ENCODE peak calls at places on chromosomes 16 and 17, in eight cellular contexts. W, I, C, U, Q, G, D and L are unnamed samples.

GRCh38 chr16:71344315-71344905 is 14.1 kb upstream of the CALB2 start:
- DNase-seq in W (no peak), I (peak), C (no peak), U (no peak), Q (no peak), G (no peak), D (no peak), L (no peak)

GRCh38 chr16:19228057-19228456 is 57.5 kb upstream of the CLEC19A start:
- DNase-seq in W (no peak), I (no peak), C (no peak), U (no peak), Q (no peak), G (no peak), D (no peak), L (no peak)

GRCh38 chr17:4584125-4584834 is at the start of gene SMTNL2:
- DNase-seq in W (no peak), I (no peak), C (no peak), U (no peak), Q (no peak), G (no peak), D (peak), L (peak)

GRCh38 chr17:4947010-4947410 is 1.3 kb downstream of the PFN1 start:
- DNase-seq in W (peak), I (no peak), C (peak), U (no peak), Q (no peak), G (no peak), D (no peak), L (peak)

GRCh38 chr17:74853669-74854068 is 6.0 kb downstream of the GRIN2C start:
- DNase-seq in W (no peak), I (no peak), C (no peak), U (no peak), Q (no peak), G (no peak), D (no peak), L (no peak)

GRCh38 chr17:81710514-81711308 is 1.4 kb upstream of the SLC25A10 start:
- DNase-seq in W (no peak), I (peak), C (no peak), U (no peak), Q (no peak), G (no peak), D (no peak), L (no peak)

GRCh38 chr17:39197380-39198185 is at the start of gene CACNB1:
- DNase-seq in W (peak), I (peak), C (peak), U (peak), Q (peak), G (no peak), D (peak), L (peak)

GRCh38 chr16:80931985-80932720 is 74.5 kb downstream of the CMC2 start:
- DNase-seq in W (no peak), I (peak), C (no peak), U (no peak), Q (peak), G (no peak), D (peak), L (peak)

GRCh38 chr17:79633937-79634813 is 23.3 kb upstream of the RBFOX3 start:
- DNase-seq in W (no peak), I (no peak), C (no peak), U (no peak), Q (peak), G (no peak), D (peak), L (no peak)

GRCh38 chr17:64384253-64385186 is 6.1 kb downstream of the PECAM1 start:
- DNase-seq in W (no peak), I (no peak), C (no peak), U (no peak), Q (peak), G (no peak), D (peak), L (no peak)

GRCh38 chr16:7629571-7629970 is 296.9 kb downstream of the RBFOX1 start:
- DNase-seq in W (no peak), I (no peak), C (no peak), U (no peak), Q (no peak), G (no peak), D (no peak), L (no peak)

GRCh38 chr17:48244814-48245213 is 137.2 kb downstream of the SNX11 start:
- DNase-seq in W (no peak), I (no peak), C (no peak), U (no peak), Q (no peak), G (no peak), D (no peak), L (no peak)

GRCh38 chr17:17667947-17668346 is 13.3 kb upstream of the RAI1 start:
- DNase-seq in W (no peak), I (no peak), C (no peak), U (no peak), Q (no peak), G (no peak), D (no peak), L (no peak)

GRCh38 chr16:69834817-69835477 is 72.8 kb downstream of the WWP2 start:
- DNase-seq in W (no peak), I (no peak), C (no peak), U (no peak), Q (no peak), G (no peak), D (no peak), L (no peak)

GRCh38 chr17:50898369-50899004 is 32.3 kb upstream of the TOB1 start:
- DNase-seq in W (no peak), I (no peak), C (no peak), U (no peak), Q (no peak), G (no peak), D (no peak), L (no peak)

GRCh38 chr16:26129997-26130396 is 438.2 kb downstream of the HS3ST4 start:
- DNase-seq in W (no peak), I (no peak), C (no peak), U (no peak), Q (no peak), G (no peak), D (no peak), L (no peak)

GRCh38 chr16:57616871-57617270 is 11.6 kb upstream of the ADGRG1 start:
- DNase-seq in W (no peak), I (no peak), C (no peak), U (no peak), Q (peak), G (no peak), D (peak), L (no peak)

GRCh38 chr17:28807925-28808641 is 34.5 kb downstream of the FAM222B start:
- DNase-seq in W (no peak), I (no peak), C (no peak), U (peak), Q (no peak), G (no peak), D (peak), L (no peak)

GRCh38 chr17:74738051-74738996 is 1.3 kb downstream of the RAB37 start:
- DNase-seq in W (peak), I (no peak), C (peak), U (no peak), Q (peak), G (peak), D (no peak), L (no peak)

GRCh38 chr17:37743875-37744632 is 805 bp downstream of the HNF1B start:
- DNase-seq in W (no peak), I (no peak), C (no peak), U (no peak), Q (no peak), G (peak), D (no peak), L (no peak)

GRCh38 chr16:66701516-66701915 is 5.0 kb upstream of the CMTM4 start:
- DNase-seq in W (no peak), I (no peak), C (no peak), U (no peak), Q (no peak), G (no peak), D (no peak), L (no peak)

GRCh38 chr17:80259642-80260535 is 763 bp upstream of the RNF213 start:
- DNase-seq in W (peak), I (no peak), C (no peak), U (peak), Q (peak), G (peak), D (peak), L (peak)

GRCh38 chr16:50311134-50311528 is 44.8 kb downstream of the ADCY7 start:
- DNase-seq in W (no peak), I (no peak), C (no peak), U (no peak), Q (no peak), G (no peak), D (no peak), L (no peak)

GRCh38 chr17:38959508-38959907 is 7.7 kb downstream of the FBXO47 start:
- DNase-seq in W (no peak), I (no peak), C (no peak), U (no peak), Q (no peak), G (no peak), D (no peak), L (no peak)

GRCh38 chr16:68902376-68903345 is 59.3 kb downstream of the TANGO6 start:
- DNase-seq in W (no peak), I (peak), C (no peak), U (peak), Q (no peak), G (no peak), D (no peak), L (no peak)

GRCh38 chr17:29283496-29283895 is 10.5 kb downstream of the NUFIP2 start:
- DNase-seq in W (no peak), I (no peak), C (no peak), U (no peak), Q (no peak), G (no peak), D (no peak), L (no peak)

GRCh38 chr17:64401244-64401860 is 10.7 kb upstream of the PECAM1 start:
- DNase-seq in W (no peak), I (no peak), C (no peak), U (no peak), Q (no peak), G (no peak), D (no peak), L (no peak)

GRCh38 chr17:60321336-60322055 is 70.4 kb downstream of the USP32 start:
- DNase-seq in W (no peak), I (no peak), C (no peak), U (no peak), Q (no peak), G (no peak), D (no peak), L (no peak)

GRCh38 chr17:83152221-83152744 is 72.9 kb downstream of the METRNL start:
- DNase-seq in W (no peak), I (no peak), C (no peak), U (no peak), Q (no peak), G (no peak), D (no peak), L (no peak)

GRCh38 chr16:50719401-50720337 is 22.2 kb upstream of the CYLD start:
- DNase-seq in W (peak), I (no peak), C (no peak), U (peak), Q (no peak), G (no peak), D (no peak), L (no peak)

GRCh38 chr17:49557204-49558024 is 18.3 kb upstream of the NXPH3 start:
- DNase-seq in W (no peak), I (peak), C (peak), U (no peak), Q (no peak), G (no peak), D (no peak), L (no peak)

GRCh38 chr16:66754819-66755218 is 3.4 kb upstream of the DYNC1LI2 start:
- DNase-seq in W (no peak), I (no peak), C (no peak), U (no peak), Q (no peak), G (no peak), D (no peak), L (no peak)

GRCh38 chr17:59972778-59973177 is 8.2 kb upstream of the RNFT1 start:
- DNase-seq in W (no peak), I (no peak), C (no peak), U (no peak), Q (no peak), G (no peak), D (no peak), L (no peak)

GRCh38 chr17:78329263-78330059 is 30.4 kb downstream of the SOCS3 start:
- DNase-seq in W (no peak), I (no peak), C (peak), U (no peak), Q (no peak), G (no peak), D (peak), L (no peak)

GRCh38 chr16:71746442-71747046 is 22.0 kb upstream of the PHLPP2 start:
- DNase-seq in W (peak), I (no peak), C (no peak), U (peak), Q (no peak), G (peak), D (no peak), L (no peak)